ENCODE peak calls at places on chromosomes 2 and 18, in four cellular contexts. K is heart right ventricle; G is activated CD4-positive, alpha-beta T cell treated with anti-CD3 and anti-CD28 coated beads, Interleukin-2, amount 50 U/mL, for 48 hours; Z is NCI-H748 treated with DMSO at 0.1 percent for 48 hours. V is an unnamed sample.

GRCh38 chr2:173982182-173982714 is 17.1 kb upstream of the SP3 start:
- DNase-seq in K (no peak), G (no peak), Z (no peak), V (no peak)

GRCh38 chr2:50720695-50721314 is 311.1 kb downstream of the NRXN1 start:
- DNase-seq in K (no peak), G (no peak), Z (peak; percentile 20), V (no peak)

GRCh38 chr2:191714925-191715324 is 37.0 kb downstream of the NABP1 start:
- DNase-seq in K (no peak), G (no peak), Z (no peak), V (no peak)

GRCh38 chr2:719734-720133 is 42.5 kb upstream of the TMEM18 start:
- DNase-seq in K (no peak), G (no peak), Z (no peak), V (no peak)

GRCh38 chr18:45821021-45821420 is 4.5 kb upstream of the SIGLEC15 start:
- DNase-seq in K (no peak), G (no peak), Z (no peak), V (no peak)

GRCh38 chr2:181670632-181671031 is 9.7 kb downstream of the NEUROD1 start:
- DNase-seq in K (no peak), G (no peak), Z (no peak), V (no peak)

GRCh38 chr2:88199912-88200682 is 30.0 kb downstream of the THNSL2 start:
- DNase-seq in K (peak; percentile 28), G (peak; percentile 26), Z (no peak), V (no peak)

GRCh38 chr2:71252862-71253261 is 26.0 kb upstream of the PAIP2B start:
- DNase-seq in K (no peak), G (no peak), Z (no peak), V (no peak)

GRCh38 chr2:43250015-43250414 is 23.6 kb upstream of the ZFP36L2 start:
- DNase-seq in K (no peak), G (no peak), Z (no peak), V (no peak)

GRCh38 chr2:106581276-106581675 is 94.1 kb downstream of the CD8B2 start:
- DNase-seq in K (no peak), G (no peak), Z (no peak), V (no peak)

GRCh38 chr2:145184741-145185671 is 665.1 kb upstream of the ZEB2 start:
- DNase-seq in K (no peak), G (no peak), Z (no peak), V (no peak)

GRCh38 chr2:118882693-118883336 is 35.4 kb upstream of the EN1 start:
- DNase-seq in K (peak; percentile 28), G (peak; percentile 66), Z (peak; percentile 28), V (peak; percentile 70)

GRCh38 chr2:220941683-220942082 is 630.4 kb downstream of the EPHA4 start:
- DNase-seq in K (peak; percentile 18), G (no peak), Z (no peak), V (no peak)

GRCh38 chr2:154844513-154844912 is 146.0 kb downstream of the KCNJ3 start:
- DNase-seq in K (no peak), G (no peak), Z (no peak), V (no peak)

GRCh38 chr2:50039445-50039844 is 885.1 kb upstream of the FSHR start:
- DNase-seq in K (no peak), G (no peak), Z (no peak), V (no peak)

GRCh38 chr18:75496151-75496550 is 68.6 kb upstream of the SMIM21 start:
- DNase-seq in K (no peak), G (no peak), Z (no peak), V (no peak)

GRCh38 chr2:27663463-27664244 is at the start of the genes SLC4A1AP and SUPT7L:
- DNase-seq in K (peak; percentile 75), G (peak; percentile 75), Z (peak; percentile 62), V (peak; percentile 79)

V was measured in LoVo.